ENCODE peak calls at places on chromosomes 4 and X, in eight cellular contexts. J is activated naive CD4-positive, alpha-beta T cell; S is stimulated activated CD8-positive, alpha-beta memory T cell treated with anti-CD3 and anti-CD28 coated beads, Interleukin-15, amount 100 ng/mL, for 4 hours; Y is OCI-LY7; F is RCC 7860; L is amniotic epithelial cell; V is fibroblast of lung; Q is stimulated activated CD4-positive, alpha-beta T cell treated with anti-CD3 and anti-CD28 coated beads, Interleukin-1b, Interleukin-23, amount 100 ng/mL, for 24 hours. G is an unnamed sample.

GRCh38 chrX:38616904-38617303 is 55.6 kb downstream of the TSPAN7 start:
- DNase-seq in F (no peak), S (no peak), Y (no peak), Q (no peak), L (no peak), V (no peak), J (no peak), G (no peak)

GRCh38 chrX:49192722-49193328 is 6.7 kb upstream of the PRICKLE3 start:
- DNase-seq in J (no peak), S (no peak), F (no peak), L (peak), Y (peak), Q (no peak), V (peak), G (no peak)

GRCh38 chrX:38262715-38263620 is 42.3 kb upstream of the SRPX start:
- DNase-seq in Q (no peak), V (peak), S (no peak), F (no peak), L (no peak), J (no peak), Y (no peak), G (no peak)

GRCh38 chr4:176034498-176034897 is 31.1 kb upstream of the WDR17 start:
- DNase-seq in S (no peak), Q (no peak), V (peak), L (peak), Y (peak), F (no peak), J (no peak), G (no peak)

GRCh38 chrX:40224658-40225057 is 126.9 kb upstream of the BCOR start:
- DNase-seq in F (no peak), Y (no peak), V (no peak), J (no peak), Q (no peak), S (no peak), L (no peak), G (no peak)

GRCh38 chr4:81470456-81471327 is 1.0 kb downstream of the RASGEF1B start:
- DNase-seq in Y (peak), J (peak), S (peak), F (no peak), L (no peak), V (no peak), Q (no peak), G (peak)

GRCh38 chr4:57233391-57233790 is 123.2 kb upstream of the IGFBP7 start:
- DNase-seq in S (no peak), V (peak), J (no peak), F (no peak), L (peak), Q (no peak), Y (no peak), G (no peak)

GRCh38 chr4:166174717-166175510 is 301.9 kb downstream of the TLL1 start:
- DNase-seq in Q (no peak), Y (no peak), F (no peak), J (no peak), V (peak), L (peak), S (no peak), G (no peak)

GRCh38 chrX:39826813-39827543 is 270.8 kb downstream of the BCOR start:
- DNase-seq in J (no peak), Q (no peak), S (no peak), F (no peak), V (no peak), Y (no peak), L (no peak), G (no peak)

GRCh38 chr4:24642941-24643628 is 58.7 kb upstream of the DHX15 start:
- DNase-seq in L (peak), F (peak), S (no peak), Y (no peak), V (peak), Q (no peak), J (no peak), G (no peak)

GRCh38 chr4:3302786-3303444 is 10.1 kb downstream of the RGS12 start:
- DNase-seq in Y (peak), Q (no peak), J (no peak), V (no peak), F (no peak), L (no peak), S (no peak), G (peak)

GRCh38 chr4:3868146-3868840 is 102.1 kb downstream of the ADRA2C start:
- DNase-seq in L (peak), Q (no peak), J (no peak), V (peak), F (no peak), Y (no peak), S (no peak), G (peak)

GRCh38 chr4:86894465-86894864 is 2.2 kb upstream of the C4orf36 start:
- DNase-seq in L (no peak), Q (no peak), S (no peak), V (peak), F (peak), Y (no peak), J (no peak), G (no peak)

GRCh38 chrX:48460031-48460430 is 10.0 kb downstream of the SLC38A5 start:
- DNase-seq in Y (no peak), S (no peak), L (no peak), V (no peak), J (no peak), Q (no peak), F (no peak), G (no peak)